ENCODE peak calls at places on chromosome 19, in five cellular contexts. X is cardiac fibroblast; Q is effector memory CD8-positive, alpha-beta T cell; C is activated T-helper 2 cell treated with anti-CD3 and anti-CD28 coated beads, Interferon-gamma antibody, Interleukin-2, Interleukin-4, amounts not matched to agents 10 μg/mL and 5 μg/mL and 100 μg/mL, durations not matched to agents 14 hours and 24 hours and 36 hours; A is lower lobe of right lung. B is an unnamed sample.

GRCh38 chr19:31372245-31372781 is 23.1 kb upstream of the TSHZ3 start:
- DNase-seq in X (no peak), Q (peak; percentile 28), C (no peak), A (no peak), B (no peak)

GRCh38 chr19:57362997-57363705 is at the start of the genes TRAPPC2B and ZNF547:
- DNase-seq in X (peak; percentile 100), Q (peak; percentile 96), C (peak; percentile 98), A (peak; percentile 99), B (peak; percentile 98)

GRCh38 chr19:32651729-32652140 is 23.2 kb downstream of the ANKRD27 start:
- DNase-seq in X (peak; percentile 42), Q (no peak), C (no peak), A (no peak), B (no peak)

GRCh38 chr19:6126335-6126974 is 9.0 kb upstream of the ACSBG2 start:
- DNase-seq in X (peak; percentile 77), Q (no peak), C (no peak), A (no peak), B (peak; percentile 24)

GRCh38 chr19:13797870-13798269 is 2.6 kb downstream of the ZSWIM4 start:
- DNase-seq in X (peak; percentile 91), Q (no peak), C (no peak), A (peak; percentile 62), B (no peak)

GRCh38 chr19:5255602-5256231 is 84.9 kb downstream of the PTPRS start:
- DNase-seq in X (no peak), Q (no peak), C (no peak), A (no peak), B (no peak)

GRCh38 chr19:29843180-29844051 is 31.6 kb downstream of the CCNE1 start:
- DNase-seq in X (peak; percentile 60), Q (no peak), C (no peak), A (peak; percentile 52), B (no peak)

GRCh38 chr19:7883796-7884570 is 4.3 kb upstream of the LRRC8E start:
- DNase-seq in X (peak; percentile 70), Q (no peak), C (no peak), A (no peak), B (no peak)

GRCh38 chr19:18317998-18318800 is 4.7 kb downstream of the LSM4 start:
- DNase-seq in X (no peak), Q (peak; percentile 44), C (peak; percentile 44), A (peak; percentile 65), B (peak; percentile 61)

GRCh38 chr19:54408627-54409026 is 6.6 kb upstream of the TTYH1 start:
- DNase-seq in X (no peak), Q (no peak), C (no peak), A (no peak), B (no peak)

GRCh38 chr19:1882089-1882785 is 3.1 kb downstream of the ABHD17A start:
- DNase-seq in X (no peak), Q (peak; percentile 88), C (peak; percentile 80), A (no peak), B (no peak)

GRCh38 chr19:4115818-4116385 is 8.0 kb downstream of the MAP2K2 start:
- DNase-seq in X (no peak), Q (no peak), C (no peak), A (no peak), B (no peak)

GRCh38 chr19:40332669-40333068 is 15.5 kb downstream of the C19orf47 start:
- DNase-seq in X (no peak), Q (no peak), C (no peak), A (no peak), B (no peak)

GRCh38 chr19:12665281-12665573 is 1.3 kb downstream of the MAN2B1 start:
- DNase-seq in X (no peak), Q (peak; percentile 40), C (peak; percentile 47), A (peak; percentile 87), B (peak; percentile 82)

GRCh38 chr19:39474139-39474620 is 6.5 kb upstream of the TIMM50 start:
- DNase-seq in X (peak; percentile 47), Q (peak; percentile 70), C (peak; percentile 57), A (peak; percentile 72), B (no peak)

GRCh38 chr19:45245826-45246225 is 619 bp upstream of the EXOC3L2 start:
- DNase-seq in X (peak; percentile 41), Q (no peak), C (no peak), A (no peak), B (no peak)

GRCh38 chr19:12137541-12137940 is 2.6 kb downstream of the ZNF20 start:
- DNase-seq in X (no peak), Q (no peak), C (no peak), A (no peak), B (peak; percentile 42)

GRCh38 chr19:491146-491741 is 5.0 kb upstream of the MADCAM1 start:
- DNase-seq in X (peak; percentile 24), Q (no peak), C (no peak), A (no peak), B (no peak)

GRCh38 chr19:43526884-43527859 is at the start of gene ETHE1:
- DNase-seq in X (peak; percentile 64), Q (peak; percentile 61), C (peak; percentile 76), A (peak; percentile 90), B (peak; percentile 85)

GRCh38 chr19:33667141-33667540 is 45.4 kb downstream of the CHST8 start:
- DNase-seq in X (no peak), Q (no peak), C (no peak), A (no peak), B (no peak)

GRCh38 chr19:1115646-1116420 is 12.0 kb downstream of the GPX4 start:
- DNase-seq in X (no peak), Q (no peak), C (no peak), A (no peak), B (no peak)

GRCh38 chr19:12956446-12957388 is at the start of gene GADD45GIP1:
- DNase-seq in X (peak; percentile 80), Q (peak; percentile 71), C (peak; percentile 79), A (peak; percentile 89), B (peak; percentile 74)

GRCh38 chr19:38634757-38635482 is 12.5 kb upstream of the ACTN4 start:
- DNase-seq in X (peak; percentile 71), Q (peak; percentile 74), C (peak; percentile 68), A (peak; percentile 83), B (peak; percentile 13)